ENCODE peak calls at places on chromosome 16, in four cellular contexts. Q is tibial artery, J is tibial nerve, X is heart right ventricle. Z is an unnamed sample.

GRCh38 chr16:67027046-67027445 is 1.9 kb upstream of the CBFB start:
- DNase-seq in Q (no peak), J (no peak), X (no peak), Z (peak; percentile 19)

GRCh38 chr16:2009791-2010510 is at the start of gene ZNF598:
- DNase-seq in Q (peak; percentile 77), X (peak; percentile 84), J (peak; percentile 65), Z (no peak)

GRCh38 chr16:1990336-1991134 is 765 bp downstream of the SYNGR3 start:
- DNase-seq in Q (no peak), X (no peak), J (no peak), Z (no peak)

GRCh38 chr16:85810742-85811115 is 11.2 kb downstream of the COX4I1 start:
- DNase-seq in Q (no peak), X (no peak), J (no peak), Z (no peak)

GRCh38 chr16:63742150-63742549 is 1379.7 kb downstream of the CDH11 start:
- DNase-seq in Q (no peak), J (no peak), X (no peak), Z (no peak)

GRCh38 chr16:11748404-11749254 is 6.0 kb upstream of the TXNDC11 start:
- DNase-seq in Q (no peak), J (no peak), X (no peak), Z (no peak)

GRCh38 chr16:52629296-52629695 is 82.4 kb upstream of the TOX3 start:
- DNase-seq in Q (no peak), X (no peak), J (no peak), Z (no peak)

GRCh38 chr16:85286066-85286712 is 173.9 kb upstream of the CIBAR2 start:
- DNase-seq in X (peak; percentile 69), Q (peak; percentile 90), J (peak; percentile 72), Z (peak; percentile 31)

GRCh38 chr16:790086-790485 is 1.7 kb downstream of the CHTF18 start:
- DNase-seq in X (no peak), J (no peak), Q (no peak), Z (no peak)

GRCh38 chr16:58497935-58498334 is 2.0 kb upstream of the NDRG4 start:
- DNase-seq in J (no peak), Q (no peak), X (no peak), Z (no peak)

GRCh38 chr16:12027091-12027490 is 50.6 kb downstream of the SNX29 start:
- DNase-seq in J (no peak), X (no peak), Q (no peak), Z (no peak)

GRCh38 chr16:57471852-57472664 is 9.6 kb downstream of the POLR2C start:
- DNase-seq in J (no peak), Q (no peak), X (no peak), Z (no peak)

GRCh38 chr16:54446639-54447038 is 160.1 kb upstream of the IRX3 start:
- DNase-seq in J (peak; percentile 33), Q (peak; percentile 92), X (peak; percentile 69), Z (no peak)

GRCh38 chr16:79571065-79571697 is 29.4 kb downstream of the MAF start:
- DNase-seq in J (no peak), X (peak; percentile 26), Q (no peak), Z (no peak)

GRCh38 chr16:19005561-19006445 is 22.1 kb downstream of the TMC7 start:
- DNase-seq in Q (peak; percentile 23), X (peak; percentile 49), J (peak; percentile 32), Z (no peak)

GRCh38 chr16:11254913-11255736 is 879 bp downstream of the SOCS1 start:
- DNase-seq in X (no peak), Q (peak; percentile 31), J (no peak), Z (no peak)

DNA sequence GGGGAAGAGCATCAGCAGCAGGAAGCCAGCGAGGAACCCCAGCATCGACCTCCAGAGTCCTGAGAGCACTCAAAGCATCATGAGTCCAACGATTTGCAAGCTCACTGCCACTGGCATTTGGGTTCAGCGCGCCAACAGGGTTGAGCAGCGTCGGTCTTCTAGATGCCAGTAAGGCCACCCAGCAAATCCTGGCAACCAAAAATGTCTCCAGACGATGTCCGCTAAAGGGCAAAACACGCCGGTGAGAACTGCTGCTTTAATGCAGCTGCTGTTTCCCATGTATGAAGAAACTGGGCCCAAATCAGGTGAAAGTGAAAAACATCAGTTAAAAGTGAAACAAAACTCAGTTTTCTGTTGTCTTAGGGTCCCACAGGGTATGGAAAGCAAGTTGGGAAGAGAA is 70.2 kb downstream of the ANKRD11 start:
- DNase-seq in X (no peak), J (no peak), Q (no peak), Z (no peak)
- H3K27ac ChIP-seq in X (no peak overlapping the region), J (no peak overlapping the region), Q (no peak overlapping the region), Z (peak overlapping the region; percentile 32)

DNA sequence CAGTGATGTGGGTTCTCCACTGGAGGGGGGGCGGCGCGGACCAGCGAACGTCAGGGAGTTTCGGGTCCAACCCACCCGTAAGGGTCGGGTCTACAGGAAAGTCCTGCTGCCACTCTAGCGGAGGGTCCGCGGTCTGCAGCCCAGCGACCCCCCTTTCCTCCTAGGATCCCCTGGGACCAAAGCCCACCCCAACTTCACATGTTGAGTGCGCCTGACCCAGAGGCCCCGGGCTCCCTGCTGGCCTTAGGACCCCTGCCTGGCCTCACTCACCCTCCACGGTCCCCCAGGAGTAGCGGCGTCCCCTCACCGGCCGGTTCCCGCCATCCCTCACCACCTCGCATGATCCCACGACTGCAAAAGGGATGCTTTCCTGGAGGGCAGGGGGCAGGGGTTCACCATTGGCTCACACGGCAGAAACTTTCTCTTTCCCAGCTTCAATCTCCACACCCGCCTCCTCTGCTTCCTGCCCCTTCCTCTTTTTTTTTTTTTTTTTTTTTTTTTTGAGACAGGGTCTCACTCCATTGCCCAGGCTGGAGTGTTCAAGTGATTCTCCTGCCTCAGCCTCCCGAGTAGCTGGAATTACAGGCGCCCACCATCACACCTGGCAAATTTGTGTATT is 3.1 kb downstream of the SEPTIN1 start:
- DNase-seq in X (no peak), J (no peak), Q (no peak), Z (no peak)
- H3K27ac ChIP-seq in X (peak overlapping the region; percentile 98), J (peak overlapping the region; percentile 100), Q (peak overlapping the region; percentile 100), Z (peak overlapping the region; percentile 99)

GRCh38 chr16:87216824-87217205 is 100.4 kb downstream of the C16orf95 start:
- DNase-seq in Q (peak; percentile 36), J (peak; percentile 51), X (no peak), Z (no peak)
- H3K27ac ChIP-seq in Q (peak overlapping the region; percentile 48), J (peak overlapping the region; percentile 82), X (no peak overlapping the region), Z (peak overlapping the region; percentile 78)

DNA sequence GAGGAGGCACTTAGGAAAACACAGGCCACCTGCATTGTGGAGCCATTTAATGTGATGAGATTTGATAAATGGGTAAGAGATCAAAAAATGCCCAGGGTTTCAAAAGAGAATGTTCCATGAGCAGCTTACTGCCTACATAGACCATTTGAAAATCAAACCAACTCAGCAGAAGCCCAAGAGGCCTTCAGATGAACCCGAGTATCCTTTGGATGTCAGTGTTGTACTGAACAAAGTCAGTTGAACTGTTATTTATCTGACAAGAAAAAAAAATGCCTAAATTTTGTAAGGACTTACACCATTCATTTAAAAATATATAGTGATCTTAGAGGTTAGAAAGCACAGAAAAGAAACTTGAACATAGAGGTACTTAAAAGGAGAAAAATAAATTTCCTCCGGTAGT is 381.7 kb downstream of the ZFHX3 start:
- DNase-seq in Q (no peak), X (no peak), J (no peak), Z (no peak)
- H3K27ac ChIP-seq in Q (no peak overlapping the region), X (no peak overlapping the region), J (no peak overlapping the region), Z (no peak overlapping the region)

Z was measured in ascending aorta.